ENCODE peak calls at places on chromosomes 16 and 17, in four cellular contexts. T, F, D and R are unnamed samples.
A peak's percentile ranks its signal among the peaks of the same experiment; 100 is the strongest.

GRCh38 chr16:57997528-57998265 is 2.8 kb downstream of the ZNF319 start:
- DNase-seq in T (no peak), F (no peak), D (no peak), R (no peak)

GRCh38 chr16:88478889-88479794 is 26.1 kb downstream of the ZFPM1 start:
- DNase-seq in T (no peak), F (no peak), D (no peak), R (peak; percentile 7)

GRCh38 chr16:88685156-88686061 is 898 bp downstream of the SNAI3 start:
- DNase-seq in T (peak; percentile 68), F (no peak), D (no peak), R (no peak)

GRCh38 chr16:17265177-17265576 is 205.6 kb downstream of the XYLT1 start:
- DNase-seq in T (no peak), F (no peak), D (no peak), R (no peak)

GRCh38 chr16:85988723-85989313 is 89.9 kb downstream of the IRF8 start:
- DNase-seq in T (no peak), F (no peak), D (no peak), R (no peak)

GRCh38 chr17:41692722-41693521 is 4.2 kb downstream of the EIF1 start:
- DNase-seq in T (no peak), F (no peak), D (no peak), R (no peak)

GRCh38 chr16:1526608-1527555 is 6.6 kb upstream of the TMEM204 start:
- DNase-seq in T (no peak), F (no peak), D (no peak), R (no peak)

GRCh38 chr17:59423137-59423703 is 91.8 kb downstream of the YPEL2 start:
- DNase-seq in T (peak; percentile 9), F (no peak), D (no peak), R (no peak)

GRCh38 chr16:87418644-87419043 is 26.5 kb downstream of the MAP1LC3B start:
- DNase-seq in T (no peak), F (no peak), D (no peak), R (no peak)

GRCh38 chr16:30357085-30357714 is 2.1 kb upstream of the CD2BP2 start:
- DNase-seq in T (no peak), F (no peak), D (no peak), R (no peak)

GRCh38 chr17:57557793-57558681 is 187.1 kb downstream of the CCDC182 start:
- DNase-seq in T (peak; percentile 6), F (no peak), D (no peak), R (no peak)

GRCh38 chr17:15944720-15945492 is at the start of gene ADORA2B:
- DNase-seq in T (peak; percentile 76), F (no peak), D (no peak), R (peak; percentile 73)

GRCh38 chr17:76077582-76078110 is 1.3 kb upstream of the ZACN start:
- DNase-seq in T (no peak), F (no peak), D (no peak), R (no peak)

GRCh38 chr17:76672270-76672851 is 28.8 kb upstream of the ST6GALNAC1 start:
- DNase-seq in T (no peak), F (no peak), D (no peak), R (peak; percentile 49)

GRCh38 chr16:2841606-2842339 is 11.7 kb downstream of the ZG16B start:
- DNase-seq in T (no peak), F (no peak), D (no peak), R (no peak)

GRCh38 chr17:75109047-75109406 is 742 bp upstream of the ARMC7 start:
- DNase-seq in T (peak; percentile 22), F (no peak), D (no peak), R (no peak)

GRCh38 chr17:56678249-56679144 is 85.0 kb downstream of the NOG start:
- DNase-seq in T (no peak), F (no peak), D (no peak), R (no peak)

GRCh38 chr16:25996052-25996451 is 304.3 kb downstream of the HS3ST4 start:
- DNase-seq in T (no peak), F (no peak), D (no peak), R (no peak)

GRCh38 chr17:42010898-42011516 is 6.2 kb downstream of the DNAJC7 start:
- DNase-seq in T (no peak), F (no peak), D (no peak), R (no peak)

GRCh38 chr16:69906838-69907301 is 44.3 kb upstream of the CLEC18A start:
- DNase-seq in T (no peak), F (no peak), D (no peak), R (no peak)

GRCh38 chr17:77141846-77142449 is 1.2 kb downstream of the SEC14L1 start:
- DNase-seq in T (no peak), F (no peak), D (no peak), R (no peak)

GRCh38 chr16:89330177-89330856 is 112.8 kb downstream of the ZNF778 start:
- DNase-seq in T (peak; percentile 88), F (no peak), D (no peak), R (peak; percentile 65)

GRCh38 chr16:2816751-2817495 is at the start of gene PRSS21:
- DNase-seq in T (no peak), F (peak; percentile 26), D (no peak), R (no peak)

GRCh38 chr17:75873587-75874322 is 4.6 kb downstream of the TRIM47 start:
- DNase-seq in T (no peak), F (no peak), D (no peak), R (no peak)

GRCh38 chr16:3029499-3030127 is 5.8 kb downstream of the THOC6 start:
- DNase-seq in T (no peak), F (no peak), D (no peak), R (no peak)

GRCh38 chr17:49180303-49180702 is 30.1 kb downstream of the GNGT2 start:
- DNase-seq in T (peak; percentile 76), F (peak; percentile 49), D (no peak), R (peak; percentile 7)

GRCh38 chr16:48086422-48086821 is 69.4 kb downstream of the ABCC12 start:
- DNase-seq in T (no peak), F (no peak), D (no peak), R (no peak)